ENCODE peak calls at places on chromosomes 3 and 15, in eight cellular contexts. D is EH, A is HFFc6, U is GM12865, Q is GM23248, E is MCF 10A, V is ACHN, I is bronchial epithelial cell. F is an unnamed sample.

GRCh38 chr3:8745619-8746370 is 12.2 kb downstream of the CAV3 start:
- DNase-seq in D (peak; percentile 35), A (no peak), U (no peak), Q (no peak), E (no peak), V (no peak), I (no peak), F (no peak)

GRCh38 chr3:134879991-134880390 is 84.9 kb downstream of the EPHB1 start:
- DNase-seq in D (no peak), A (no peak), U (no peak), Q (no peak), E (no peak), V (no peak), I (no peak), F (no peak)

GRCh38 chr3:182979719-182980191 is 583 bp downstream of the DCUN1D1 start:
- DNase-seq in D (peak; percentile 42), A (no peak), U (peak; percentile 38), Q (peak; percentile 52), E (peak; percentile 40), V (peak; percentile 27), I (peak; percentile 19), F (peak; percentile 6)

GRCh38 chr3:1037631-1038030 is 55.2 kb upstream of the CNTN6 start:
- DNase-seq in D (no peak), A (no peak), U (no peak), Q (no peak), E (no peak), V (no peak), I (peak; percentile 52), F (no peak)

GRCh38 chr15:58748040-58748786 is 1.3 kb downstream of the ADAM10 start:
- DNase-seq in D (no peak), A (no peak), U (peak; percentile 70), Q (peak; percentile 49), E (no peak), V (no peak), I (no peak), F (no peak)

GRCh38 chr15:71002321-71002720 is 109.7 kb downstream of the LRRC49 start:
- DNase-seq in D (peak; percentile 46), A (no peak), U (no peak), Q (peak; percentile 14), E (no peak), V (no peak), I (no peak), F (no peak)

GRCh38 chr3:124916837-124917409 is 17.6 kb downstream of the MUC13 start:
- DNase-seq in D (no peak), A (no peak), U (no peak), Q (no peak), E (no peak), V (no peak), I (no peak), F (no peak)

GRCh38 chr15:42319206-42319605 is 40.1 kb upstream of the CAPN3 start:
- DNase-seq in D (no peak), A (no peak), U (no peak), Q (no peak), E (no peak), V (no peak), I (no peak), F (no peak)

GRCh38 chr3:105758451-105758850 is 110.4 kb downstream of the CBLB start:
- DNase-seq in D (no peak), A (no peak), U (no peak), Q (no peak), E (no peak), V (no peak), I (peak; percentile 7), F (no peak)

GRCh38 chr3:129345281-129345680 is 66.6 kb downstream of the HMCES start:
- DNase-seq in D (no peak), A (no peak), U (no peak), Q (no peak), E (no peak), V (no peak), I (no peak), F (no peak)

GRCh38 chr3:5276953-5277352 is 89.4 kb downstream of the EDEM1 start:
- DNase-seq in D (no peak), A (no peak), U (peak; percentile 14), Q (no peak), E (no peak), V (no peak), I (no peak), F (no peak)

GRCh38 chr3:190533511-190534282 is 19.8 kb downstream of the IL1RAP start:
- DNase-seq in D (peak; percentile 88), A (peak; percentile 75), U (no peak), Q (peak; percentile 97), E (peak; percentile 94), V (peak; percentile 53), I (peak; percentile 98), F (peak; percentile 43)